ENCODE peak calls at places on chromosome 21, in five cellular contexts. Y is Panc1, I is pancreas, B is endothelial cell of umbilical vein, F is tibial nerve. U is an unnamed sample. For H3K9me3, the result is how much of the 10 kb centered on the place peaks cover.

GRCh38 chr21:43971201-43971991 is 40.7 kb upstream of the TRAPPC10 start:
- DNase-seq in B (no peak), Y (no peak), F (no peak), I (no peak), U (no peak)

GRCh38 chr21:46256501-46256994 is 28.0 kb upstream of the LSS start:
- DNase-seq in I (no peak), F (no peak), Y (no peak), B (no peak), U (no peak)

GRCh38 chr21:28317177-28317950 is 675.3 kb downstream of the LTN1 start:
- DNase-seq in Y (no peak), B (no peak), I (no peak), F (no peak), U (no peak)

GRCh38 chr21:41167348-41168342 is at the start of gene BACE2:
- DNase-seq in I (peak), F (peak), B (peak), Y (no peak), U (no peak)

GRCh38 chr21:16330340-16331319 is 600.8 kb downstream of the USP25 start:
- DNase-seq in F (no peak), I (no peak), Y (peak), B (peak), U (no peak)

GRCh38 chr21:44403106-44404020 is 49.9 kb downstream of the TRPM2 start:
- DNase-seq in Y (no peak), I (no peak), B (no peak), F (no peak), U (no peak)

GRCh38 chr21:21547368-21547953 is 549.3 kb downstream of the NCAM2 start:
- DNase-seq in F (no peak), B (no peak), Y (no peak), I (no peak), U (no peak)

GRCh38 chr21:45305831-45306230 is 18.1 kb upstream of the POFUT2 start:
- DNase-seq in B (no peak), Y (no peak), F (no peak), I (no peak), U (no peak)

GRCh38 chr21:42834730-42835191 is 44.6 kb downstream of the WDR4 start:
- DNase-seq in F (no peak), B (no peak), I (no peak), Y (no peak), U (no peak)

GRCh38 chr21:45871616-45872236 is 109.8 kb upstream of the COL6A1 start:
- DNase-seq in F (no peak), Y (no peak), I (no peak), B (no peak), U (no peak)

GRCh38 chr21:20020032-20020431 is 978.2 kb upstream of the NCAM2 start:
- DNase-seq in I (no peak), Y (no peak), B (no peak), F (no peak), U (no peak)

DNA sequence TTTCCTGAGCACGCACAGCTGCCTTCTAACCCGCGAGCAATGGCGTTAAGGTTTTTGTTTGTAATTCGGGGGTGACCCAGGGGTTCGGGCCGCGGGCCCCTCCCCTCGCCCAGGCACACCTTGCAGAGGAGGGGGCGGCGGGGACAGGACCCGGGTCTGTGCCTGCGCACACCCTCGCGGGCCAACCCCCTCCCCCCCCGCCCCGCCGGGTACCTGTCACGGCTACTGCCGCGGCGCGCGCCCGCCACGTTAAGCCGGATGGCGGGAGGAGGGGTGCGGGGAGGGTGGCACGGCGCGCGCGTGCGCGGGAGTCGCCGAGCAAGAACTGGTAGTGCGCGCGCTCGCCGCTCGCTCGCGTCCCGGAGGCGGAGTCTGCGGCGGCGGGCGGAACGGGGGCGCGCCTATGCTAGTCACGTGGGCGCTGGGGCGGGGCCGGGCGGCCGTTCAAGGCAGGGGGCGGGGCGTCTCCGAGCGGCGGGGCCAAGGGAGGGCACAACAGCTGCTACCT is at the start of gene TPTE:
- DNase-seq in I (peak), B (no peak), F (no peak), Y (no peak), U (no peak)
- H3K9me3 ChIP-seq in I (under half), B (under half), F (under half), Y (under half), U (under half)

GRCh38 chr21:37628362-37628761 is 261.8 kb downstream of the DYRK1A start:
- DNase-seq in B (no peak), F (no peak), Y (no peak), I (no peak), U (no peak)
- H3K9me3 ChIP-seq in B (under half), F (under half), Y (under half), I (under half), U (under half)

DNA sequence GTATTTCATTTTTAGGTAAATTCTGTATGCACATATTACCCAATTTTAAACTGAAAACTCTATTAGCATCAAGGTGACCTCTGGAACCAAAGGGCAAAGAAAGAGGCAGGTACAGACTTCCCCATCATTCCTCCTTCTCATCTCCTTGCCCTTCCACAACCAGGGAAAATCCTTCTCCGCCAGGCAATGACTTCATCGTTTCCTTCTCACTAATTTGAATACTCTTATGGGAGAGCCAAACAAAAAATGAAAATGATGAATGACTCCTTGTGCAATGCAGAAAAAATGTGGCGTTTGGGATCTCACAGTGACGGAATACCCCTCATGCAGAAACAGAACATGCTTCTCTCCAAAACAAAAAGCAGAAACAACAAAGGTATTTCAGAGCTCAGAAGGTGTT is 83.7 kb downstream of the HLCS start:
- DNase-seq in I (no peak), Y (no peak), F (no peak), B (no peak), U (no peak)
- H3K9me3 ChIP-seq in I (under half), Y (under half), F (under half), B (under half), U (under half)

GRCh38 chr21:10616535-10616934 is 95.2 kb downstream of the TPTE start:
- DNase-seq in Y (no peak), F (no peak), I (no peak), B (no peak), U (no peak)
- H3K9me3 ChIP-seq in Y (under half), F (under half), I (under half), B (under half), U (under half)

GRCh38 chr21:26966360-26966977 is 419 bp downstream of the ADAMTS5 start:
- DNase-seq in I (no peak), F (no peak), B (no peak), Y (no peak), U (no peak)
- H3K9me3 ChIP-seq in I (under half), F (under half), B (under half), Y (under half), U (under half)

GRCh38 chr21:23799376-23799775 is 1807.9 kb downstream of the MRPL39 start:
- DNase-seq in B (no peak), F (no peak), I (no peak), Y (no peak), U (no peak)
- H3K9me3 ChIP-seq in B (under half), F (under half), I (under half), Y (under half), U (under half)

DNA sequence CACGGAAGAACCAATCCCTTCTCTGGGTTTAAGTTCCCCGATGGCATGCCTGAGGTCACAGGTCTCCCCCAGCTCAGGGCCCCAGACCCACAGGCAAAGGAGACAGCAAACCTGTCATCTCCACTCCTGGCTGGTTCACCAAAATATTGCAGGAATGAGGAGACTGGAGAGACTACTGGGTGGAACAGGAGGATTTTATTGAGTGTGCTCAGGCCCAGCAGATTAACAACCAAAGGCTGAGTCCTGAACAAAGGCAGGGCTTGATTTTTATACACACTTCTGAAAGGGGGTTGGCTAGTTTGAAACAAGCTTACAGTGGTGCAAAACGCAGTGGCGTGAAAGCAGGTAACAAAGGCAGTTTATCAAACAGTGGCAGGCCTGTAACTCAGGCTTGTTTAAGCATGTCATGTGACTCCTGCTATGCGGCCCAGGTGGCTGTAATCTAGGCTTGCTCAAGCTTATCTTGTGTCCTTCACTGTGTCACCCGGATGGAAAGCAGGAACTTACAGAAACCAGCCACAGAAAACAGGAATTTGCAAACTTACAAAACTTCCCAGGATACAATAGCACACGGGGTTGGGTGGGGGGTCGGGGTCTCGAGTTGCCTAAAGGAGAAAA is 27.4 kb upstream of the KCNJ15 start:
- DNase-seq in F (no peak), Y (no peak), I (no peak), B (no peak), U (no peak)
- H3K9me3 ChIP-seq in F (under half), Y (under half), I (under half), B (under half), U (under half)

GRCh38 chr21:38227401-38227800 is 29.4 kb upstream of the KCNJ15 start:
- DNase-seq in Y (no peak), B (no peak), F (no peak), I (no peak), U (no peak)

GRCh38 chr21:38223893-38224540 is 32.8 kb upstream of the KCNJ15 start:
- DNase-seq in Y (no peak), F (no peak), B (no peak), I (no peak), U (no peak)

DNA sequence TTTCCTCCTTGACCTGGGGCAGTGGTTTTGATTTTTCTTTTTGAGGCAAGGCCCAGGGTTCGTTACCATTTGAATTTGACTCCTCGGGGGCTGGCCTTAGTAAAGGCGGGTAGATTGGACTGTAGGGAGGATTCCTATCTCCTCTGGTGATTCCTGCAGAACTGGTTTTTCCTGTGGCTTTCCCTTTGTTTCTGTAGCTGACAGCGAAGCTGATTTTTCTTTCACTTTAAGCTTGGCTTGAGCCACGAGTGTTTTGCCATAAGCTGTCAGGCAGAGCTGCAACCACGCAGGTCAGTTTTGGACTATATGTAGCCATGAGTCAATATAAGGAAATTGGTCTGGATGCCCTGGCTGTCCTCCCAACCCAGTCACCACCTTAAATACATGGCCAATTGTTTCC is 28.7 kb upstream of the KCNJ15 start:
- DNase-seq in I (no peak), Y (no peak), F (no peak), B (no peak), U (no peak)
- H3K9me3 ChIP-seq in I (under half), Y (under half), F (under half), B (under half), U (under half)